ENCODE peak calls at places on chromosomes 7 and 10, in four cellular contexts. Q is NCI-H524, V is T1000, P is skeletal muscle cell. F is an unnamed sample.
A peak's percentile ranks its signal among the peaks of the same experiment; 100 is the strongest.

GRCh38 chr7:126727930-126728331 is 524.8 kb downstream of the GRM8 start:
- DNase-seq in P (no peak), V (no peak), Q (no peak), F (peak; percentile 75)

GRCh38 chr7:121395494-121395960 is 581 bp downstream of the FAM3C start:
- DNase-seq in Q (no peak), V (peak; percentile 6), P (no peak), F (peak; percentile 56)

GRCh38 chr10:4725917-4726606 is 99.9 kb upstream of the AKR1E2 start:
- DNase-seq in Q (no peak), P (peak; percentile 48), V (no peak), F (peak; percentile 83)

GRCh38 chr7:112982441-112983063 is 104.1 kb downstream of the GPR85 start:
- DNase-seq in Q (no peak), P (no peak), V (no peak), F (no peak)

GRCh38 chr7:17062433-17063383 is 180.9 kb upstream of the AGR3 start:
- DNase-seq in Q (no peak), P (no peak), V (no peak), F (peak; percentile 52)

GRCh38 chr7:130632111-130632510 is 36.4 kb downstream of the COPG2 start:
- DNase-seq in V (no peak), Q (no peak), P (peak; percentile 34), F (peak; percentile 62)

GRCh38 chr10:4067552-4068254 is 282.7 kb upstream of the KLF6 start:
- DNase-seq in V (no peak), Q (no peak), P (no peak), F (no peak)

GRCh38 chr7:80593869-80594587 is 44.4 kb upstream of the CD36 start:
- DNase-seq in P (no peak), V (no peak), Q (no peak), F (peak; percentile 22)

GRCh38 chr7:105589221-105590077 is 8.2 kb upstream of the EFCAB10 start:
- DNase-seq in P (peak; percentile 50), V (peak; percentile 24), Q (peak; percentile 63), F (peak; percentile 90)